ENCODE peak calls at places on chromosomes 1 and 21, in nine cellular contexts. P is fibroblast of mammary gland; W is fibroblast of gingiva; L is left ventricle myocardium inferior; X is brain microvascular endothelial cell; N is T-helper 1 cell; U is NCI-H2029 treated with DMSO at 0.1 percent for 48 hours; K is T-helper 2 cell treated with Interferon-gamma antibody and Interleukin-4, amounts not matched to agents 5 μg/mL and 100 μg/mL, for 36 hours; G is mucosa of gallbladder. S is an unnamed sample.

GRCh38 chr1:27527223-27527856 is 37.4 kb upstream of the WASF2 start:
- DNase-seq in P (no peak), W (peak), L (peak), X (no peak), N (peak), U (peak), K (no peak), G (peak), S (peak)

GRCh38 chr1:65395887-65396612 is 24.4 kb upstream of the LEPR start:
- DNase-seq in P (peak), W (peak), L (no peak), X (no peak), N (no peak), U (peak), K (peak), G (no peak), S (peak)

GRCh38 chr1:28864695-28865094 is 49.7 kb upstream of the EPB41 start:
- DNase-seq in P (no peak), W (no peak), L (no peak), X (no peak), N (no peak), U (no peak), K (no peak), G (no peak), S (no peak)

GRCh38 chr1:170853867-170854266 is 81.5 kb upstream of the MROH9 start:
- DNase-seq in P (no peak), W (no peak), L (no peak), X (no peak), N (no peak), U (no peak), K (no peak), G (no peak), S (no peak)

GRCh38 chr1:2134604-2135307 is 59.8 kb downstream of the FAAP20 start:
- DNase-seq in P (no peak), W (no peak), L (peak), X (no peak), N (no peak), U (no peak), K (no peak), G (no peak), S (no peak)

GRCh38 chr1:170296642-170297041 is 150.9 kb downstream of the NTMT2 start:
- DNase-seq in P (peak), W (no peak), L (no peak), X (peak), N (no peak), U (no peak), K (no peak), G (no peak), S (peak)

GRCh38 chr1:31249854-31250253 is 10.2 kb upstream of the NKAIN1 start:
- DNase-seq in P (no peak), W (no peak), L (no peak), X (no peak), N (no peak), U (no peak), K (no peak), G (no peak), S (no peak)

GRCh38 chr1:229664133-229664689 is 38.2 kb downstream of the URB2 start:
- DNase-seq in P (peak), W (no peak), L (no peak), X (peak), N (peak), U (no peak), K (peak), G (no peak), S (no peak)

GRCh38 chr1:109815809-109816791 is 52.4 kb upstream of the EPS8L3 start:
- DNase-seq in P (peak), W (no peak), L (no peak), X (no peak), N (no peak), U (no peak), K (no peak), G (no peak), S (no peak)

GRCh38 chr1:6497215-6497866 is 5.9 kb upstream of the PLEKHG5 start:
- DNase-seq in P (no peak), W (peak), L (peak), X (no peak), N (peak), U (no peak), K (peak), G (peak), S (no peak)

GRCh38 chr1:176469450-176469985 is 6.5 kb downstream of the PAPPA2 start:
- DNase-seq in P (peak), W (no peak), L (no peak), X (no peak), N (no peak), U (no peak), K (no peak), G (peak), S (no peak)

GRCh38 chr1:212609701-212610574 is 1.4 kb downstream of the ATF3 start:
- DNase-seq in P (no peak), W (peak), L (no peak), X (no peak), N (peak), U (no peak), K (no peak), G (no peak), S (no peak)

GRCh38 chr1:172338295-172338735 is 82.2 kb upstream of the C1orf105 start:
- DNase-seq in P (no peak), W (no peak), L (no peak), X (no peak), N (no peak), U (no peak), K (peak), G (no peak), S (no peak)

GRCh38 chr1:3052501-3052900 is 16.5 kb upstream of the PRDM16 start:
- DNase-seq in P (no peak), W (no peak), L (no peak), X (no peak), N (no peak), U (no peak), K (no peak), G (no peak), S (no peak)

GRCh38 chr1:208083715-208084085 is 160.5 kb downstream of the PLXNA2 start:
- DNase-seq in P (no peak), W (no peak), L (no peak), X (no peak), N (no peak), U (no peak), K (no peak), G (no peak), S (no peak)

GRCh38 chr1:159951016-159951415 is 3.0 kb downstream of the SLAMF9 start:
- DNase-seq in P (no peak), W (no peak), L (no peak), X (no peak), N (no peak), U (no peak), K (no peak), G (no peak), S (no peak)

GRCh38 chr1:59453297-59453970 is 156.5 kb downstream of the FGGY start:
- DNase-seq in P (peak), W (no peak), L (no peak), X (no peak), N (no peak), U (no peak), K (no peak), G (no peak), S (no peak)

GRCh38 chr21:29433366-29434059 is 134.8 kb downstream of the BACH1 start:
- DNase-seq in P (no peak), W (peak), L (no peak), X (no peak), N (no peak), U (no peak), K (no peak), G (no peak), S (no peak)

GRCh38 chr21:46428286-46428685 is 30.4 kb upstream of the DIP2A start:
- DNase-seq in P (no peak), W (no peak), L (no peak), X (no peak), N (no peak), U (no peak), K (no peak), G (no peak), S (no peak)

GRCh38 chr21:46110499-46111192 is 12.7 kb downstream of the COL6A2 start:
- DNase-seq in P (peak), W (no peak), L (peak), X (no peak), N (no peak), U (no peak), K (peak), G (peak), S (no peak)

GRCh38 chr1:210344706-210345105 is 16.0 kb downstream of the HHAT start:
- DNase-seq in P (peak), W (no peak), L (no peak), X (no peak), N (no peak), U (no peak), K (no peak), G (no peak), S (peak)

GRCh38 chr1:29134695-29135028 is 11.0 kb upstream of the TMEM200B start:
- DNase-seq in P (no peak), W (no peak), L (no peak), X (no peak), N (no peak), U (no peak), K (no peak), G (no peak), S (no peak)

GRCh38 chr1:36279110-36279788 is 26.9 kb upstream of the SH3D21 start:
- DNase-seq in P (peak), W (peak), L (no peak), X (no peak), N (no peak), U (no peak), K (no peak), G (no peak), S (peak)

GRCh38 chr1:246117066-246117791 is 389.9 kb downstream of the SMYD3 start:
- DNase-seq in P (peak), W (peak), L (no peak), X (peak), N (peak), U (peak), K (peak), G (peak), S (no peak)

GRCh38 chr1:197024460-197024859 is 42.6 kb downstream of the F13B start:
- DNase-seq in P (no peak), W (peak), L (no peak), X (no peak), N (no peak), U (no peak), K (no peak), G (no peak), S (no peak)

GRCh38 chr1:68745006-68745405 is 248.1 kb upstream of the DEPDC1 start:
- DNase-seq in P (peak), W (peak), L (no peak), X (no peak), N (no peak), U (no peak), K (no peak), G (no peak), S (no peak)

GRCh38 chr21:31117046-31117916 is 79.0 kb upstream of the KRTAP19-8 start:
- DNase-seq in P (peak), W (peak), L (no peak), X (peak), N (no peak), U (no peak), K (no peak), G (no peak), S (peak)

GRCh38 chr1:218284377-218284916 is 646 bp upstream of the RRP15 start:
- DNase-seq in P (no peak), W (no peak), L (no peak), X (no peak), N (no peak), U (no peak), K (no peak), G (no peak), S (peak)

GRCh38 chr1:210692796-210693195 is 364.1 kb downstream of the HHAT start:
- DNase-seq in P (no peak), W (no peak), L (no peak), X (no peak), N (no peak), U (no peak), K (no peak), G (no peak), S (peak)

GRCh38 chr1:11478571-11479374 is at the start of gene DISP3:
- DNase-seq in P (peak), W (peak), L (peak), X (peak), N (peak), U (peak), K (peak), G (peak), S (peak)

S was measured in LHCN-M2.